ENCODE peak calls at places on chromosomes 6 and 20, in six cellular contexts. M is suprapubic skin, H is nephron progenitor cell, B is HT1080, O is GM23248, G is M059J. W is an unnamed sample.

GRCh38 chr20:33437141-33437911 is 6.2 kb downstream of the SNTA1 start:
- DNase-seq in M (no peak), H (no peak), B (no peak), O (no peak), G (peak), W (no peak)

GRCh38 chr20:49278817-49279676 is 1.2 kb upstream of the ZNFX1 start:
- DNase-seq in M (peak), H (peak), B (peak), O (peak), G (no peak), W (peak)

GRCh38 chr6:134152767-134153485 is 100.5 kb upstream of the SLC2A12 start:
- DNase-seq in M (no peak), H (no peak), B (no peak), O (no peak), G (no peak), W (peak)

GRCh38 chr6:150934380-150934779 is 68.9 kb downstream of the MTHFD1L start:
- DNase-seq in M (no peak), H (no peak), B (peak), O (peak), G (peak), W (no peak)

GRCh38 chr6:124303971-124304370 is 500.3 kb downstream of the NKAIN2 start:
- DNase-seq in M (no peak), H (no peak), B (no peak), O (no peak), G (no peak), W (no peak)

GRCh38 chr6:159532155-159532554 is 160.9 kb downstream of the SOD2 start:
- DNase-seq in M (no peak), H (no peak), B (no peak), O (no peak), G (no peak), W (no peak)

GRCh38 chr6:127843582-127843981 is 57.3 kb downstream of the THEMIS start:
- DNase-seq in M (no peak), H (no peak), B (no peak), O (no peak), G (no peak), W (no peak)

GRCh38 chr20:25005661-25006060 is 13.1 kb upstream of the APMAP start:
- DNase-seq in M (no peak), H (no peak), B (no peak), O (no peak), G (no peak), W (peak)

GRCh38 chr6:138052783-138053182 is 54.4 kb downstream of the PERP start:
- DNase-seq in M (no peak), H (no peak), B (peak), O (no peak), G (peak), W (no peak)

GRCh38 chr6:20411544-20411943 is 9.9 kb downstream of the E2F3 start:
- DNase-seq in M (no peak), H (no peak), B (no peak), O (no peak), G (no peak), W (no peak)